ENCODE peak calls at places on chromosomes 5 and 9, in six cellular contexts. C is stimulated activated CD4-positive, alpha-beta T cell treated with anti-CD3 and anti-CD28 coated beads, Interleukin-1b, Interleukin-23, amount 100 ng/mL, for 1 hour; F is iPS DF 19.7; O is activated CD4-positive, CD25-positive, alpha-beta regulatory T cell; J is BE2C; G is cardiac fibroblast. D is an unnamed sample.

GRCh38 chr5:177447066-177447610 is 524 bp downstream of the PRR7 start:
- DNase-seq in C (no peak), F (no peak), O (peak), J (peak), G (peak), D (peak)

GRCh38 chr5:154771383-154771901 is 16.3 kb downstream of the LARP1 start:
- DNase-seq in C (no peak), F (no peak), O (no peak), J (peak), G (peak), D (no peak)

GRCh38 chr9:38362912-38363588 is 29.5 kb upstream of the ALDH1B1 start:
- DNase-seq in C (no peak), F (no peak), O (no peak), J (peak), G (peak), D (peak)

GRCh38 chr9:31637861-31638260 is 746.6 kb upstream of the ACO1 start:
- DNase-seq in C (no peak), F (no peak), O (no peak), J (no peak), G (no peak), D (no peak)

GRCh38 chr9:22427226-22427880 is 19.3 kb upstream of the DMRTA1 start:
- DNase-seq in C (no peak), F (no peak), O (no peak), J (no peak), G (no peak), D (no peak)

GRCh38 chr5:132778129-132778528 is 1.1 kb upstream of the SEPTIN8 start:
- DNase-seq in C (no peak), F (no peak), O (no peak), J (no peak), G (no peak), D (no peak)

GRCh38 chr9:112174965-112175795 is at the start of gene SUSD1:
- DNase-seq in C (no peak), F (no peak), O (no peak), J (peak), G (no peak), D (peak)

GRCh38 chr5:16169550-16169949 is 10.0 kb downstream of the MARCHF11 start:
- DNase-seq in C (no peak), F (no peak), O (no peak), J (peak), G (no peak), D (no peak)

GRCh38 chr9:135889564-135890189 is 17.7 kb downstream of the CAMSAP1 start:
- DNase-seq in C (no peak), F (no peak), O (no peak), J (no peak), G (no peak), D (no peak)

GRCh38 chr5:177389368-177390169 is 5.3 kb downstream of the SLC34A1 start:
- DNase-seq in C (no peak), F (no peak), O (no peak), J (no peak), G (peak), D (peak)

GRCh38 chr5:148805323-148806290 is 20.8 kb upstream of the ADRB2 start:
- DNase-seq in C (no peak), F (no peak), O (no peak), J (peak), G (peak), D (no peak)

GRCh38 chr5:160961030-160961429 is 109.0 kb upstream of the ATP10B start:
- DNase-seq in C (no peak), F (no peak), O (no peak), J (no peak), G (no peak), D (no peak)

GRCh38 chr9:121362813-121363585 is 7.1 kb downstream of the STOM start:
- DNase-seq in C (no peak), F (no peak), O (no peak), J (no peak), G (peak), D (no peak)

GRCh38 chr9:92668746-92669526 is 995 bp downstream of the IPPK start:
- DNase-seq in C (no peak), F (no peak), O (no peak), J (no peak), G (peak), D (peak)

GRCh38 chr5:51960617-51961115 is 577.4 kb downstream of the ISL1 start:
- DNase-seq in C (no peak), F (no peak), O (no peak), J (no peak), G (peak), D (no peak)

GRCh38 chr9:95993342-95993741 is 117.9 kb downstream of the ERCC6L2 start:
- DNase-seq in C (no peak), F (no peak), O (no peak), J (no peak), G (no peak), D (no peak)

GRCh38 chr5:110262754-110263153 is 463.7 kb downstream of the TMEM232 start:
- DNase-seq in C (no peak), F (no peak), O (no peak), J (no peak), G (no peak), D (no peak)

GRCh38 chr5:4941957-4942830 is 197.9 kb upstream of the ADAMTS16 start:
- DNase-seq in C (no peak), F (no peak), O (no peak), J (peak), G (no peak), D (peak)

GRCh38 chr5:96823900-96824351 is 16.2 kb upstream of the ERAP1 start:
- DNase-seq in C (no peak), F (no peak), O (no peak), J (peak), G (peak), D (peak)

GRCh38 chr9:98256632-98257218 is 1.3 kb upstream of the TBC1D2 start:
- DNase-seq in C (no peak), F (no peak), O (peak), J (peak), G (no peak), D (no peak)

GRCh38 chr5:84438456-84438855 is 53.8 kb upstream of the EDIL3 start:
- DNase-seq in C (no peak), F (no peak), O (no peak), J (no peak), G (peak), D (no peak)

GRCh38 chr9:94995294-94995693 is 268.8 kb downstream of the AOPEP start:
- DNase-seq in C (no peak), F (no peak), O (no peak), J (no peak), G (no peak), D (no peak)

GRCh38 chr9:18708429-18708828 is 234.5 kb downstream of the ADAMTSL1 start:
- DNase-seq in C (no peak), F (no peak), O (no peak), J (no peak), G (no peak), D (no peak)

GRCh38 chr9:6931913-6932312 is 174.1 kb downstream of the KDM4C start:
- DNase-seq in C (no peak), F (no peak), O (no peak), J (no peak), G (peak), D (peak)

GRCh38 chr5:176692326-176692725 is 45.0 kb downstream of the TSPAN17 start:
- DNase-seq in C (no peak), F (no peak), O (no peak), J (no peak), G (no peak), D (no peak)

GRCh38 chr5:135073771-135074345 is 39.8 kb upstream of the PITX1 start:
- DNase-seq in C (no peak), F (no peak), O (no peak), J (no peak), G (peak), D (peak)

GRCh38 chr5:65126192-65126591 is 355.5 kb downstream of the ADAMTS6 start:
- DNase-seq in C (no peak), F (no peak), O (no peak), J (no peak), G (peak), D (no peak)

GRCh38 chr9:93646640-93647178 is 70.3 kb downstream of the PHF2 start:
- DNase-seq in C (no peak), F (no peak), O (no peak), J (no peak), G (no peak), D (no peak)

GRCh38 chr5:111486926-111487325 is 25.4 kb downstream of the STARD4 start:
- DNase-seq in C (no peak), F (no peak), O (no peak), J (no peak), G (no peak), D (no peak)

GRCh38 chr5:22521521-22521920 is 331.6 kb downstream of the CDH12 start:
- DNase-seq in C (no peak), F (no peak), O (no peak), J (no peak), G (no peak), D (no peak)

GRCh38 chr9:131645078-131645776 is 94.6 kb downstream of the RAPGEF1 start:
- DNase-seq in C (no peak), F (no peak), O (no peak), J (no peak), G (no peak), D (no peak)

GRCh38 chr9:74645007-74645639 is 148.0 kb downstream of the RORB start:
- DNase-seq in C (no peak), F (no peak), O (no peak), J (peak), G (peak), D (no peak)

GRCh38 chr9:15873573-15874177 is 320.8 kb downstream of the CCDC171 start:
- DNase-seq in C (no peak), F (no peak), O (no peak), J (no peak), G (peak), D (no peak)

GRCh38 chr9:98539954-98540353 is 168.8 kb downstream of the GABBR2 start:
- DNase-seq in C (no peak), F (no peak), O (no peak), J (no peak), G (peak), D (no peak)

D was measured in H54.